ENCODE peak calls at places on chromosome 17, in six cellular contexts. N is lower lobe of right lung, G is uterus, V is fibroblast of lung, S is PC-9, M is H9. Q is an unnamed sample.

GRCh38 chr17:17729620-17730249 is 48.5 kb downstream of the RAI1 start:
- DNase-seq in N (no peak), G (no peak), V (no peak), S (peak; percentile 66), M (peak; percentile 81), Q (no peak)

GRCh38 chr17:40341808-40342574 is 22.5 kb downstream of the GJD3 start:
- DNase-seq in N (peak; percentile 86), G (peak; percentile 83), V (peak; percentile 70), S (peak; percentile 51), M (peak; percentile 65), Q (no peak)

GRCh38 chr17:81631482-81631881 is 5.4 kb downstream of the NPLOC4 start:
- DNase-seq in N (no peak), G (no peak), V (no peak), S (no peak), M (peak; percentile 59), Q (no peak)

GRCh38 chr17:61002316-61002736 is 324.7 kb downstream of the BCAS3 start:
- DNase-seq in N (no peak), G (no peak), V (peak; percentile 55), S (no peak), M (no peak), Q (no peak)

GRCh38 chr17:81914103-81914850 is 3.1 kb upstream of the PCYT2 start:
- DNase-seq in N (no peak), G (no peak), V (no peak), S (no peak), M (no peak), Q (no peak)

GRCh38 chr17:13725286-13725990 is 123.7 kb upstream of the HS3ST3A1 start:
- DNase-seq in N (no peak), G (no peak), V (peak; percentile 70), S (no peak), M (no peak), Q (no peak)

GRCh38 chr17:31480904-31481782 is 89.7 kb downstream of the RAB11FIP4 start:
- DNase-seq in N (no peak), G (no peak), V (no peak), S (no peak), M (no peak), Q (no peak)

GRCh38 chr17:40484285-40484972 is 17.0 kb downstream of the TNS4 start:
- DNase-seq in N (no peak), G (no peak), V (no peak), S (no peak), M (no peak), Q (no peak)

GRCh38 chr17:7577327-7578199 is 1.9 kb upstream of the CD68 start:
- DNase-seq in N (no peak), G (no peak), V (no peak), S (no peak), M (no peak), Q (no peak)
- H3K4me1 ChIP-seq in N (peaks cover 74% of the 10 kb centered on the region), G (peaks cover under 1% of the 10 kb centered on the region), V (peaks cover 42% of the 10 kb centered on the region), S (peaks cover 55% of the 10 kb centered on the region), M (peaks cover 4% of the 10 kb centered on the region), Q (peaks cover 89% of the 10 kb centered on the region)

GRCh38 chr17:34442387-34443111 is 79.5 kb upstream of the CCL1 start:
- DNase-seq in N (no peak), G (no peak), V (no peak), S (no peak), M (no peak), Q (no peak)

GRCh38 chr17:34447406-34447805 is 84.4 kb upstream of the CCL1 start:
- DNase-seq in N (no peak), G (no peak), V (no peak), S (no peak), M (no peak), Q (no peak)

GRCh38 chr17:34445145-34445544 is 82.1 kb upstream of the CCL1 start:
- DNase-seq in N (no peak), G (no peak), V (no peak), S (no peak), M (no peak), Q (no peak)

GRCh38 chr17:34443832-34444469 is 80.9 kb upstream of the CCL1 start:
- DNase-seq in N (no peak), G (no peak), V (no peak), S (no peak), M (peak; percentile 71), Q (no peak)
- TF ChIP-seq CTCF in N (no peak), G (peak; percentile 11), V (no peak), S (peak; percentile 40), M (peak; percentile 68), Q (no peak)

GRCh38 chr17:3978421-3979275 is 14.4 kb upstream of the ATP2A3 start:
- DNase-seq in N (peak; percentile 24), G (peak; percentile 47), V (peak; percentile 35), S (no peak), M (peak; percentile 17), Q (no peak)
- H3K27ac ChIP-seq in N (peak overlapping the region; percentile 62), G (no peak overlapping the region), V (no peak overlapping the region), S (no peak overlapping the region), M (no peak overlapping the region), Q (peak overlapping the region; percentile 47)

DNA sequence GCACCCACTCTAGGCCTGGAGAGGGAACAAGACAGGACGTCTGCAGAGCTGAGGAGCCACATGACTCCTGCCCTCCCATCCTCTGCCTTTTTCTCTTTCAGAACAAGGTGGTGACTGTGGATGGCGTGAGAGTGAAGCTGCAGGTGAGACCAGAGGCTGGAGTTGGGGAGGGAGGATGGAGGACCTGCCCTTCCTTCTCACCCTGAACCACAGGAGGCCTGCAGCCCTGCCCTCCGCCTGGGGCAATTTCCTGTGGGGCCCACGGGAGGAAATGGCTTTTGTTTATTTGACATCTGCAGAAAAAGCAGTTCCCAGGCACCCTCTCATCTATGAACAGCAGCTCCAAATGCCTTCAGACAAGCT is 5.1 kb downstream of the RAB37 start:
- DNase-seq in N (no peak), G (no peak), V (no peak), S (peak; percentile 78), M (peak; percentile 45), Q (no peak)
- H3K4me1 ChIP-seq in N (peaks cover 74% of the 10 kb centered on the region), G (no peaks in the 10 kb centered on the region), V (peaks cover 4% of the 10 kb centered on the region), S (peaks cover 40% of the 10 kb centered on the region), M (peaks cover 13% of the 10 kb centered on the region), Q (peaks cover 32% of the 10 kb centered on the region)

GRCh38 chr17:47066841-47067682 is 88.0 kb upstream of the RPRML start:
- DNase-seq in N (peak; percentile 84), G (peak; percentile 79), V (peak; percentile 92), S (peak; percentile 78), M (peak; percentile 94), Q (peak; percentile 17)
- TF ChIP-seq CTCF in N (peak; percentile 13), G (peak; percentile 37), V (peak; percentile 17), S (no peak), M (peak; percentile 16), Q (no peak)

GRCh38 chr17:5651348-5651747 is 67.0 kb upstream of the NLRP1 start:
- DNase-seq in N (no peak), G (no peak), V (no peak), S (no peak), M (no peak), Q (no peak)
- H3K27ac ChIP-seq in N (no peak overlapping the region), G (no peak overlapping the region), V (no peak overlapping the region), S (no peak overlapping the region), M (no peak overlapping the region), Q (no peak overlapping the region)

DNA sequence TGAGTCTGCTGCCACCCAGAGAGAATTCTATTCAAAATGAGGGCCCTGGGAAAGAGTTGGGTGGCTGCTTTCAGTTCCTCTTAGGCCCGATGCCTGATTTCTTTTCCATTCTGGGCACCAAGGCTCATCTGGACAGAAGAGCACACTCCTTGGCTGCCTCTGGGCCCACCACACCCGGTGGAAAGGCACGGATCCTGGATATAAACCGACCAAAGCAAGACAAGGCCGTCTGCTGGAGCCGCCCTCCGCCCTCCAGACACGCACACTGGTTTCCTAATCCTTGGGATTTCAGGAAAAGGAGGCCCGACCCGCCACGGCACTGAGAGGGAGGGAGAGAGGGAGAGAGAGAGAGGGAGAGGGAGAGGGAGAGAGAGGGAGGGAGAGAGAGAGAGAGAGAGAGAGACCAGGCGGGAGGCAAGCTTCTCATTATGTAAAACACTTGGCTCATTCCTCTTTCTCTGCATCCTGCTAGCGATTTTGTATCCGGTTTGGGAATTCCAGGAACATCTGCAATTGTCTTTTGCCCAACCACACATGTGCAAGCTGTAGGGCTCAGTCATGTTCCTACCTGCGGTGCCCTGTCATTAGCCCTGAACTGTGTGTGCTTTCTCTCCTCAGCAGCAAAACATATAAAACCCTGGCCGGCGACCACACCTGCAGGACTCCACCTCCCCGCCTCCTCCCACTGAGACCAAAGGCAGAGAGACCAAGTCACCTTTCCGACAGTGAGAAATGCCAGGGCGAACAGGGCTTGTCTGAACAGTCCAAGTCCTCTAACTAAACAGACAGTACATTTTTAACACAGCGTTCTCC is 347.2 kb downstream of the SOX9 start:
- DNase-seq in N (no peak), G (no peak), V (peak; percentile 69), S (no peak), M (peak; percentile 56), Q (no peak)
- H3K4me1 ChIP-seq in N (no peaks in the 10 kb centered on the region), G (no peaks in the 10 kb centered on the region), V (peaks cover 7% of the 10 kb centered on the region), S (peaks cover 58% of the 10 kb centered on the region), M (peaks cover 3% of the 10 kb centered on the region), Q (peaks cover 10% of the 10 kb centered on the region)